ENCODE peak calls at places on chromosome 13, in five cellular contexts. Y is cardiac fibroblast; M is H9; H is ovary; O is stimulated activated CD4-positive, alpha-beta T cell treated with anti-CD3 and anti-CD28 coated beads, Interleukin-1b, Interleukin-23, amount 100 ng/mL, for 24 hours. P is an unnamed sample.

GRCh38 chr13:51797664-51798488 is 6.1 kb downstream of the DHRS12 start:
- DNase-seq in O (no peak), M (peak; percentile 83), Y (peak; percentile 71), H (no peak), P (no peak)

GRCh38 chr13:34462843-34463242 is 479.2 kb upstream of the NBEA start:
- DNase-seq in O (no peak), M (no peak), H (no peak), Y (peak; percentile 40), P (no peak)

GRCh38 chr13:94080527-94080926 is 399.0 kb downstream of the DCT start:
- DNase-seq in M (no peak), O (no peak), H (no peak), Y (no peak), P (no peak)

GRCh38 chr13:25371608-25372274 is at the start of gene ATP8A2:
- DNase-seq in O (no peak), H (no peak), Y (no peak), M (peak; percentile 40), P (no peak)

GRCh38 chr13:106455777-106456176 is 79.7 kb downstream of the EFNB2 start:
- DNase-seq in H (no peak), M (no peak), O (no peak), Y (no peak), P (no peak)

GRCh38 chr13:93480553-93481106 is 254.0 kb downstream of the GPC6 start:
- DNase-seq in Y (peak; percentile 7), O (no peak), M (no peak), H (no peak), P (no peak)

GRCh38 chr13:107581009-107581408 is 634.3 kb downstream of the LIG4 start:
- DNase-seq in M (no peak), O (no peak), Y (no peak), H (no peak), P (no peak)

GRCh38 chr13:29648760-29649159 is 53.3 kb upstream of the SLC7A1 start:
- DNase-seq in M (no peak), Y (no peak), H (no peak), O (no peak), P (no peak)

GRCh38 chr13:59343993-59344780 is 819.5 kb downstream of the DIAPH3 start:
- DNase-seq in O (no peak), M (no peak), Y (no peak), H (no peak), P (no peak)

GRCh38 chr13:66778461-66778860 is 451.7 kb downstream of the PCDH9 start:
- DNase-seq in O (no peak), H (no peak), Y (peak; percentile 11), M (no peak), P (no peak)

GRCh38 chr13:37412271-37412683 is 186.3 kb downstream of the POSTN start:
- DNase-seq in H (no peak), O (no peak), M (no peak), Y (no peak), P (no peak)

GRCh38 chr13:24983094-24983493 is 112.8 kb upstream of the PABPC3 start:
- DNase-seq in H (no peak), M (no peak), O (no peak), Y (no peak), P (no peak)

GRCh38 chr13:20191311-20191901 is 1.3 kb downstream of the GJB2 start:
- DNase-seq in M (no peak), O (no peak), H (no peak), Y (no peak), P (peak; percentile 34)

GRCh38 chr13:107258599-107259187 is 690.8 kb upstream of the ARGLU1 start:
- DNase-seq in Y (no peak), H (no peak), M (no peak), O (no peak), P (no peak)

GRCh38 chr13:99355267-99356215 is 48.3 kb upstream of the GPR183 start:
- DNase-seq in O (no peak), M (no peak), H (no peak), Y (no peak), P (no peak)

GRCh38 chr13:99693812-99694211 is 192.5 kb downstream of the TM9SF2 start:
- DNase-seq in O (no peak), Y (no peak), H (no peak), M (no peak), P (no peak)

GRCh38 chr13:39410089-39410901 is 192.7 kb downstream of the LHFPL6 start:
- DNase-seq in Y (peak; percentile 90), H (no peak), M (no peak), O (no peak), P (no peak)

GRCh38 chr13:37069597-37070103 is 10.2 kb upstream of the SUPT20H start:
- DNase-seq in Y (no peak), O (no peak), M (no peak), H (no peak), P (no peak)

GRCh38 chr13:83845121-83845520 is 37.2 kb downstream of the SLITRK1 start:
- DNase-seq in Y (no peak), H (no peak), M (no peak), O (no peak), P (no peak)

GRCh38 chr13:28537149-28537548 is 42.2 kb upstream of the FLT1 start:
- DNase-seq in M (no peak), H (no peak), Y (no peak), O (no peak), P (no peak)